ENCODE peak calls at places on chromosomes 6 and 20, in seven cellular contexts. F, Y, E, V, U, K and H are unnamed samples.

GRCh38 chr6:105482227-105482839 is 79.5 kb upstream of the PREP start:
- DNase-seq in F (no peak), Y (no peak), E (peak), V (no peak), U (peak), K (no peak), H (peak)

GRCh38 chr6:166775180-166775922 is 148.3 kb upstream of the RPS6KA2 start:
- DNase-seq in F (peak), Y (peak), E (peak), V (peak), U (peak), K (peak), H (peak)

GRCh38 chr6:76876922-76877553 is 586.3 kb downstream of the HTR1B start:
- DNase-seq in F (no peak), Y (peak), E (peak), V (no peak), U (no peak), K (no peak), H (peak)

GRCh38 chr6:151633517-151634335 is 139.9 kb downstream of the CCDC170 start:
- DNase-seq in F (no peak), Y (no peak), E (no peak), V (no peak), U (no peak), K (no peak), H (no peak)

GRCh38 chr6:159723259-159723658 is 4.0 kb upstream of the WTAP start:
- DNase-seq in F (no peak), Y (no peak), E (no peak), V (no peak), U (no peak), K (no peak), H (no peak)

GRCh38 chr20:31605902-31606677 is 1.0 kb downstream of the ID1 start:
- DNase-seq in F (no peak), Y (peak), E (no peak), V (no peak), U (peak), K (no peak), H (peak)

GRCh38 chr6:72418495-72418894 is 203.4 kb upstream of the KCNQ5 start:
- DNase-seq in F (no peak), Y (no peak), E (no peak), V (no peak), U (no peak), K (peak), H (peak)

GRCh38 chr20:45345104-45345936 is 2.9 kb downstream of the SDC4 start:
- DNase-seq in F (no peak), Y (no peak), E (peak), V (no peak), U (no peak), K (no peak), H (no peak)

GRCh38 chr20:60057866-60058807 is 99.9 kb downstream of the CDH26 start:
- DNase-seq in F (no peak), Y (peak), E (no peak), V (peak), U (no peak), K (no peak), H (peak)

GRCh38 chr20:38534756-38535155 is 46.2 kb upstream of the ADIG start:
- DNase-seq in F (no peak), Y (no peak), E (no peak), V (no peak), U (no peak), K (no peak), H (no peak)

GRCh38 chr20:63622732-63623131 is 4.2 kb downstream of the GMEB2 start:
- DNase-seq in F (no peak), Y (no peak), E (no peak), V (no peak), U (no peak), K (no peak), H (no peak)

GRCh38 chr6:41638801-41639555 is 710 bp downstream of the MDFI start:
- DNase-seq in F (no peak), Y (peak), E (no peak), V (no peak), U (peak), K (no peak), H (peak)

GRCh38 chr20:3825526-3825925 is 5.2 kb downstream of the AP5S1 start:
- DNase-seq in F (no peak), Y (no peak), E (no peak), V (no peak), U (no peak), K (no peak), H (no peak)

GRCh38 chr20:40632346-40632976 is 56.6 kb downstream of the MAFB start:
- DNase-seq in F (no peak), Y (no peak), E (no peak), V (no peak), U (no peak), K (no peak), H (no peak)

GRCh38 chr6:100382031-100382430 is 82.7 kb downstream of the SIM1 start:
- DNase-seq in F (no peak), Y (no peak), E (no peak), V (no peak), U (no peak), K (no peak), H (no peak)

GRCh38 chr6:168210239-168211107 is 109.1 kb downstream of the DACT2 start:
- DNase-seq in F (no peak), Y (no peak), E (no peak), V (no peak), U (no peak), K (no peak), H (peak)

GRCh38 chr6:42729731-42730130 is 7.3 kb upstream of the PRPH2 start:
- DNase-seq in F (no peak), Y (no peak), E (peak), V (no peak), U (no peak), K (no peak), H (peak)

DNA sequence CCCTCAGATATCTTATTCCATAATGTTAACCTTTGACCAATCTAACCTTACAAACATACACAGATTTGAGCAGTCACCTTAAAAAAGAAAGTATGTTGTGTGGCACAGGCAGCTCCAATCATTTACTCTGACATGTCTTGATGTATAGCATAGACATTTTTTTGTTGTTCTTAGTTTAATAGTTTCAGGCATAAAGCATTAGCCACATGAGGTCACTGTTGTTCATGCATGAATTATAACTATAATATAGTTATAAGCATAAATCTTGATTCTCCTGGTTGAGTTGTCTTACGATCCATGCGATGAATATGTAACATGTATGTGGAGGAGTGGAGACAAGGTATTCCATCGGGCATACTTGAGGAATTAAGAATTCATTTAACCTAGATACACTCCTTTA is 26.1 kb upstream of the NKAIN2 start:
- DNase-seq in F (no peak), Y (no peak), E (no peak), V (no peak), U (no peak), K (no peak), H (peak)
- TF ChIP-seq CTCF in F (no peak), Y (no peak), E (no peak), V (peak), U (no peak), K (no peak), H (peak)

GRCh38 chr6:157608221-157609075 is 214.6 kb upstream of the SNX9 start:
- DNase-seq in F (no peak), Y (no peak), E (no peak), V (no peak), U (no peak), K (no peak), H (no peak)

GRCh38 chr6:157611406-157611805 is 211.6 kb upstream of the SNX9 start:
- DNase-seq in F (no peak), Y (no peak), E (no peak), V (no peak), U (no peak), K (no peak), H (no peak)

GRCh38 chr6:157610451-157610999 is 212.5 kb upstream of the SNX9 start:
- DNase-seq in F (no peak), Y (no peak), E (no peak), V (no peak), U (no peak), K (no peak), H (no peak)

GRCh38 chr6:157609117-157609516 is 213.9 kb upstream of the SNX9 start:
- DNase-seq in F (no peak), Y (no peak), E (no peak), V (no peak), U (no peak), K (no peak), H (no peak)

GRCh38 chr6:157609556-157609955 is 213.5 kb upstream of the SNX9 start:
- DNase-seq in F (no peak), Y (no peak), E (no peak), V (no peak), U (no peak), K (no peak), H (no peak)
- TF ChIP-seq CTCF in F (no peak), Y (no peak), E (no peak), V (no peak), U (no peak), K (no peak), H (no peak)

GRCh38 chr6:128135325-128135724 is 234.5 kb upstream of the THEMIS start:
- DNase-seq in F (no peak), Y (no peak), E (no peak), V (no peak), U (no peak), K (no peak), H (peak)
- TF ChIP-seq CTCF in F (no peak), Y (no peak), E (no peak), V (no peak), U (no peak), K (no peak), H (no peak)

GRCh38 chr6:135854799-135855198 is 3.3 kb downstream of the PDE7B start:
- DNase-seq in F (no peak), Y (no peak), E (no peak), V (no peak), U (no peak), K (no peak), H (no peak)

GRCh38 chr6:135852775-135853174 is 1.3 kb downstream of the PDE7B start:
- DNase-seq in F (no peak), Y (no peak), E (no peak), V (no peak), U (no peak), K (no peak), H (no peak)

GRCh38 chr6:135851442-135852271 is at the start of gene PDE7B:
- DNase-seq in F (no peak), Y (peak), E (peak), V (peak), U (peak), K (peak), H (peak)

GRCh38 chr6:135853986-135854385 is 2.5 kb downstream of the PDE7B start:
- DNase-seq in F (no peak), Y (no peak), E (no peak), V (no peak), U (no peak), K (no peak), H (peak)

GRCh38 chr6:135853227-135853626 is 1.7 kb downstream of the PDE7B start:
- DNase-seq in F (no peak), Y (no peak), E (no peak), V (no peak), U (no peak), K (no peak), H (peak)
- TF ChIP-seq CTCF in F (no peak), Y (no peak), E (no peak), V (no peak), U (no peak), K (peak), H (peak)

GRCh38 chr6:36836091-36836770 is 3.0 kb downstream of the CPNE5 start:
- DNase-seq in F (no peak), Y (no peak), E (no peak), V (no peak), U (no peak), K (no peak), H (no peak)
- TF ChIP-seq CTCF in F (no peak), Y (no peak), E (no peak), V (peak), U (no peak), K (no peak), H (peak)

GRCh38 chr6:43877463-43878126 is 107.6 kb downstream of the VEGFA start:
- DNase-seq in F (no peak), Y (no peak), E (no peak), V (no peak), U (no peak), K (no peak), H (no peak)
- TF ChIP-seq CTCF in F (no peak), Y (no peak), E (no peak), V (no peak), U (no peak), K (no peak), H (no peak)

GRCh38 chr20:8400461-8400860 is 268.4 kb downstream of the PLCB1 start:
- DNase-seq in F (no peak), Y (no peak), E (no peak), V (no peak), U (no peak), K (no peak), H (no peak)

GRCh38 chr20:8401491-8401890 is 269.4 kb downstream of the PLCB1 start:
- DNase-seq in F (no peak), Y (no peak), E (no peak), V (no peak), U (no peak), K (no peak), H (peak)

GRCh38 chr20:8399963-8400362 is 267.9 kb downstream of the PLCB1 start:
- DNase-seq in F (no peak), Y (no peak), E (no peak), V (peak), U (no peak), K (no peak), H (no peak)

GRCh38 chr20:8394308-8394945 is 262.4 kb downstream of the PLCB1 start:
- DNase-seq in F (no peak), Y (no peak), E (no peak), V (peak), U (no peak), K (peak), H (peak)

GRCh38 chr20:8398289-8399051 is 266.4 kb downstream of the PLCB1 start:
- DNase-seq in F (no peak), Y (no peak), E (no peak), V (no peak), U (no peak), K (no peak), H (no peak)
- TF ChIP-seq CTCF in F (no peak), Y (no peak), E (no peak), V (peak), U (no peak), K (no peak), H (no peak)

GRCh38 chr20:12289476-12289875 is 371.8 kb downstream of the BTBD3 start:
- DNase-seq in F (no peak), Y (no peak), E (no peak), V (no peak), U (no peak), K (no peak), H (no peak)

GRCh38 chr20:12291386-12291785 is 373.7 kb downstream of the BTBD3 start:
- DNase-seq in F (no peak), Y (no peak), E (no peak), V (no peak), U (no peak), K (no peak), H (no peak)

GRCh38 chr20:12287575-12287974 is 369.9 kb downstream of the BTBD3 start:
- DNase-seq in F (no peak), Y (no peak), E (no peak), V (no peak), U (no peak), K (no peak), H (no peak)
- TF ChIP-seq CTCF in F (no peak), Y (no peak), E (peak), V (no peak), U (no peak), K (no peak), H (no peak)

DNA sequence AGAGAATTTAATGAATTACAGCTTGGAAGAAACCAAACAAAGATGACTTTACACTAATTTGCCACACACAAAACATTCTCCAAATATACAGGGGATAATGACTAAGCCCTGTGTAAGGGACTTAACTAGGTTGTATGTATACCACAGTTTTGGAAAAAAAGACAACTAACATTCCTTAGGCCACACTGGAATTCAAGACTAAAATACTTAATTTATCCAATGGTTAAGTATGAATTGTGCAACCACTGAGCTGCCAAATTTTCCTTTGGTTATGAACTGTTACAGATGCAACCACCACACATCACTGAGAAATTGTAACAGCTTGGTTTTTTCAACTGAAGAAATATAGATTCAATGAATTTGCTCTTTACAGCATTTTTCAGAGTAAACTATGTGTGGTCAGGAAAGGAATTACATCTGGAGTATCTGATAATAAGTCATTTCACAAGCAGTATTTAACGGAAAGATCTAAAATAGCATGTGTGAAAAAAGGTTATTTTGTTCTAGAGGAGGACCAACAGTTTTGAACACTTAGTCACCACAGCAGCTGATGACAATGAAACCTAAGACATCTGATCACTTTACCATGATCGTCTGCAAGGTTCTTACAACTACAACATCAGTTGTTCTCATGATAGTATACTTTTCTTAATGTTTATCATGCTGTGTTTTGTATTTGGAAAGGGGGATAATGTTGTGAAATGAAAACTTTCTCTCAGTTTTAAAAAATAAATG is 318.8 kb downstream of the BCKDHB start:
- DNase-seq in F (no peak), Y (no peak), E (no peak), V (no peak), U (no peak), K (peak), H (peak)
- TF ChIP-seq CTCF in F (no peak), Y (no peak), E (no peak), V (no peak), U (no peak), K (peak), H (peak)

GRCh38 chr6:53547166-53547814 is 2.4 kb upstream of the GCLC start:
- DNase-seq in F (no peak), Y (no peak), E (peak), V (no peak), U (peak), K (no peak), H (no peak)

GRCh38 chr6:53546256-53546655 is 1.4 kb upstream of the GCLC start:
- DNase-seq in F (no peak), Y (no peak), E (no peak), V (no peak), U (no peak), K (no peak), H (no peak)

GRCh38 chr6:53543341-53544010 is 1.4 kb downstream of the GCLC start:
- DNase-seq in F (no peak), Y (no peak), E (no peak), V (peak), U (no peak), K (no peak), H (peak)

GRCh38 chr6:53544050-53544499 is 826 bp downstream of the GCLC start:
- DNase-seq in F (no peak), Y (no peak), E (no peak), V (peak), U (no peak), K (no peak), H (peak)

GRCh38 chr6:53544500-53545308 is at the start of gene GCLC:
- DNase-seq in F (peak), Y (peak), E (peak), V (peak), U (peak), K (peak), H (peak)
- TF ChIP-seq CTCF in F (peak), Y (peak), E (peak), V (peak), U (peak), K (peak), H (peak)